ENCODE peak calls at places on chromosomes 12 and 14, in six cellular contexts. H is effector memory CD4-positive, alpha-beta T cell; Y is bronchial epithelial cell; K is left cardiac atrium; S is lower lobe of right lung; A is HFF-Myc. W is an unnamed sample.

GRCh38 chr12:71216725-71217579 is 59.2 kb upstream of the TSPAN8 start:
- DNase-seq in A (no peak), Y (peak; percentile 47), K (no peak), S (no peak), H (no peak), W (peak; percentile 42)

GRCh38 chr12:68434391-68435007 is 102.3 kb upstream of the MDM1 start:
- DNase-seq in A (no peak), Y (peak; percentile 61), H (no peak), S (no peak), K (no peak), W (no peak)

GRCh38 chr12:70918321-70918720 is 2.2 kb downstream of the PTPRR start:
- DNase-seq in H (no peak), S (no peak), K (no peak), Y (no peak), A (no peak), W (no peak)

GRCh38 chr14:44775248-44775647 is 186.5 kb downstream of the KLHL28 start:
- DNase-seq in Y (no peak), H (no peak), K (no peak), A (no peak), S (no peak), W (no peak)

GRCh38 chr12:69275471-69275891 is 36.1 kb downstream of the CPSF6 start:
- DNase-seq in A (no peak), Y (no peak), S (no peak), K (no peak), H (no peak), W (no peak)

GRCh38 chr12:52634266-52635056 is 16.1 kb upstream of the KRT73 start:
- DNase-seq in A (no peak), H (no peak), Y (no peak), K (peak; percentile 72), S (no peak), W (no peak)

GRCh38 chr14:21978184-21978998 is 304.8 kb upstream of the OR4E1 start:
- DNase-seq in S (peak; percentile 51), K (peak; percentile 26), A (no peak), H (peak; percentile 8), Y (peak; percentile 39), W (peak; percentile 77)

GRCh38 chr12:15278816-15279658 is 43.3 kb upstream of the PTPRO start:
- DNase-seq in A (peak; percentile 90), Y (peak; percentile 95), H (no peak), S (peak; percentile 89), K (peak; percentile 87), W (no peak)

GRCh38 chr12:95995238-95996031 is 709 bp downstream of the HAL start:
- DNase-seq in A (no peak), S (peak; percentile 52), Y (no peak), K (no peak), H (no peak), W (no peak)

GRCh38 chr12:111184161-111184560 is 184.7 kb downstream of the PHETA1 start:
- DNase-seq in S (no peak), K (no peak), H (no peak), Y (no peak), A (no peak), W (no peak)

GRCh38 chr12:113899042-113899843 is 66.9 kb downstream of the RBM19 start:
- DNase-seq in K (no peak), Y (no peak), A (no peak), H (no peak), S (no peak), W (no peak)

GRCh38 chr12:115398311-115398781 is 714.4 kb upstream of the TBX3 start:
- DNase-seq in K (no peak), S (no peak), A (no peak), Y (peak; percentile 14), H (no peak), W (no peak)

GRCh38 chr12:121277367-121277744 is 19.2 kb downstream of the CAMKK2 start:
- DNase-seq in K (no peak), H (no peak), A (no peak), S (no peak), Y (no peak), W (no peak)

GRCh38 chr12:108289342-108290131 is 49.6 kb downstream of the CMKLR1 start:
- DNase-seq in K (peak; percentile 27), A (no peak), S (no peak), Y (no peak), H (no peak), W (no peak)

GRCh38 chr12:96190403-96191170 is 3.6 kb upstream of the ELK3 start:
- DNase-seq in Y (peak; percentile 66), S (no peak), K (no peak), A (no peak), H (no peak), W (no peak)

GRCh38 chr14:58738189-58738836 is 100.6 kb downstream of the DACT1 start:
- DNase-seq in K (no peak), A (peak; percentile 77), Y (peak; percentile 92), H (no peak), S (no peak), W (no peak)

GRCh38 chr12:46921048-46921753 is 95.4 kb upstream of the SLC38A4 start:
- DNase-seq in H (no peak), K (no peak), S (no peak), A (no peak), Y (peak; percentile 91), W (no peak)

GRCh38 chr12:58105225-58106119 is 164.1 kb downstream of the ATP23 start:
- DNase-seq in H (no peak), Y (peak; percentile 16), K (no peak), A (no peak), S (no peak), W (no peak)

GRCh38 chr12:79983492-79983891 is 48.6 kb upstream of the PPP1R12A start:
- DNase-seq in Y (peak; percentile 9), H (no peak), S (no peak), A (peak; percentile 82), K (no peak), W (no peak)

GRCh38 chr12:25529738-25530137 is 23.3 kb downstream of the LMNTD1 start:
- DNase-seq in S (no peak), A (no peak), H (no peak), K (no peak), Y (peak; percentile 62), W (no peak)

GRCh38 chr14:71163842-71164500 is 256.7 kb downstream of the PCNX1 start:
- DNase-seq in K (no peak), A (no peak), S (no peak), H (no peak), Y (no peak), W (no peak)

GRCh38 chr14:50051106-50051505 is 65.3 kb downstream of the VCPKMT start:
- DNase-seq in K (no peak), H (no peak), S (no peak), Y (no peak), A (no peak), W (no peak)

GRCh38 chr12:110249716-110250225 is 31.3 kb upstream of the ATP2A2 start:
- DNase-seq in H (no peak), A (no peak), K (peak; percentile 33), Y (no peak), S (no peak), W (no peak)

GRCh38 chr12:100484178-100484886 is 10.7 kb downstream of the NR1H4 start:
- DNase-seq in A (no peak), H (no peak), S (no peak), K (no peak), Y (no peak), W (no peak)

GRCh38 chr12:102120564-102120873 is 536 bp downstream of the PARPBP start:
- DNase-seq in S (no peak), H (no peak), A (no peak), Y (no peak), K (no peak), W (peak; percentile 5)

GRCh38 chr12:70691018-70691672 is 53.9 kb upstream of the PTPRB start:
- DNase-seq in S (no peak), Y (peak; percentile 39), A (peak; percentile 25), K (no peak), H (no peak), W (no peak)

GRCh38 chr12:116916122-116916521 is 5.4 kb downstream of the FBXW8 start:
- DNase-seq in H (no peak), A (no peak), K (no peak), S (no peak), Y (peak; percentile 92), W (no peak)

GRCh38 chr12:108966378-108967151 is 54.3 kb downstream of the SVOP start:
- DNase-seq in S (no peak), H (no peak), Y (no peak), K (no peak), A (no peak), W (no peak)

GRCh38 chr12:750356-751191 is 1.8 kb upstream of the WNK1 start:
- DNase-seq in H (no peak), S (no peak), K (no peak), Y (no peak), A (no peak), W (no peak)

GRCh38 chr14:74583689-74584434 is 28.2 kb downstream of the LTBP2 start:
- DNase-seq in H (no peak), K (no peak), S (no peak), Y (peak; percentile 95), A (no peak), W (no peak)

GRCh38 chr14:79028281-79028680 is 858.1 kb downstream of the NRXN3 start:
- DNase-seq in H (no peak), A (no peak), K (no peak), Y (peak; percentile 59), S (no peak), W (no peak)

GRCh38 chr14:85572845-85573244 is 42.9 kb downstream of the FLRT2 start:
- DNase-seq in K (no peak), H (no peak), S (no peak), A (peak; percentile 33), Y (peak; percentile 95), W (no peak)